ENCODE peak calls at places on chromosomes 3 and 15, in nine cellular contexts. One of them, this sample, is unnamed.

GRCh38 chr3:87305517-87305916 is 29.1 kb upstream of the POU1F1 start:
- DNase-seq in psoas muscle: no peak
- DNase-seq in endothelial cell of umbilical vein: no peak
- DNase-seq in GM06990: no peak
- DNase-seq in HFF-Myc: no peak
- DNase-seq in CD4-positive, alpha-beta T cell: no peak
- DNase-seq in AG10803: no peak
- DNase-seq in GM10248: no peak
- DNase-seq in progenitor cell of endocrine pancreas: no peak
- DNase-seq in this sample: no peak

GRCh38 chr15:100279446-100279845 is 62.3 kb downstream of the ADAMTS17 start:
- DNase-seq in psoas muscle: no peak
- DNase-seq in endothelial cell of umbilical vein: no peak
- DNase-seq in GM06990: no peak
- DNase-seq in HFF-Myc: no peak
- DNase-seq in CD4-positive, alpha-beta T cell: no peak
- DNase-seq in AG10803: no peak
- DNase-seq in GM10248: no peak
- DNase-seq in progenitor cell of endocrine pancreas: no peak
- DNase-seq in this sample: no peak

GRCh38 chr3:165642761-165643432 is 194.3 kb downstream of the BCHE start:
- DNase-seq in psoas muscle: no peak
- DNase-seq in endothelial cell of umbilical vein: peak
- DNase-seq in GM06990: no peak
- DNase-seq in HFF-Myc: peak
- DNase-seq in CD4-positive, alpha-beta T cell: no peak
- DNase-seq in AG10803: peak
- DNase-seq in GM10248: no peak
- DNase-seq in progenitor cell of endocrine pancreas: no peak
- DNase-seq in this sample: no peak

GRCh38 chr3:63324621-63325020 is 46.5 kb downstream of the SYNPR start:
- DNase-seq in psoas muscle: no peak
- DNase-seq in endothelial cell of umbilical vein: no peak
- DNase-seq in GM06990: no peak
- DNase-seq in HFF-Myc: no peak
- DNase-seq in CD4-positive, alpha-beta T cell: no peak
- DNase-seq in AG10803: no peak
- DNase-seq in GM10248: no peak
- DNase-seq in progenitor cell of endocrine pancreas: no peak
- DNase-seq in this sample: no peak

GRCh38 chr3:175411405-175411804 is 552.3 kb downstream of the NAALADL2 start:
- DNase-seq in psoas muscle: no peak
- DNase-seq in endothelial cell of umbilical vein: no peak
- DNase-seq in GM06990: no peak
- DNase-seq in HFF-Myc: no peak
- DNase-seq in CD4-positive, alpha-beta T cell: no peak
- DNase-seq in AG10803: no peak
- DNase-seq in GM10248: no peak
- DNase-seq in progenitor cell of endocrine pancreas: no peak
- DNase-seq in this sample: no peak

GRCh38 chr3:109171479-109171878 is 35.0 kb downstream of the C3orf85 start:
- DNase-seq in psoas muscle: no peak
- DNase-seq in endothelial cell of umbilical vein: no peak
- DNase-seq in GM06990: no peak
- DNase-seq in HFF-Myc: no peak
- DNase-seq in CD4-positive, alpha-beta T cell: no peak
- DNase-seq in AG10803: no peak
- DNase-seq in GM10248: no peak
- DNase-seq in progenitor cell of endocrine pancreas: no peak
- DNase-seq in this sample: no peak

GRCh38 chr3:194247350-194247740 is 103.8 kb downstream of the CPN2 start:
- DNase-seq in psoas muscle: no peak
- DNase-seq in endothelial cell of umbilical vein: no peak
- DNase-seq in GM06990: no peak
- DNase-seq in HFF-Myc: no peak
- DNase-seq in CD4-positive, alpha-beta T cell: no peak
- DNase-seq in AG10803: no peak
- DNase-seq in GM10248: no peak
- DNase-seq in progenitor cell of endocrine pancreas: no peak
- DNase-seq in this sample: no peak

GRCh38 chr3:46558184-46559029 is 7.7 kb downstream of the LRRC2 start:
- DNase-seq in psoas muscle: peak
- DNase-seq in endothelial cell of umbilical vein: peak
- DNase-seq in GM06990: peak
- DNase-seq in HFF-Myc: peak
- DNase-seq in CD4-positive, alpha-beta T cell: peak
- DNase-seq in AG10803: peak
- DNase-seq in GM10248: peak
- DNase-seq in progenitor cell of endocrine pancreas: peak
- DNase-seq in this sample: peak

GRCh38 chr3:113405180-113405579 is 36.1 kb downstream of the CFAP44 start:
- DNase-seq in psoas muscle: no peak
- DNase-seq in endothelial cell of umbilical vein: peak
- DNase-seq in GM06990: no peak
- DNase-seq in HFF-Myc: no peak
- DNase-seq in CD4-positive, alpha-beta T cell: no peak
- DNase-seq in AG10803: peak
- DNase-seq in GM10248: peak
- DNase-seq in progenitor cell of endocrine pancreas: no peak
- DNase-seq in this sample: no peak

GRCh38 chr3:19103510-19103909 is 44.8 kb upstream of the KCNH8 start:
- DNase-seq in psoas muscle: no peak
- DNase-seq in endothelial cell of umbilical vein: no peak
- DNase-seq in GM06990: no peak
- DNase-seq in HFF-Myc: no peak
- DNase-seq in CD4-positive, alpha-beta T cell: no peak
- DNase-seq in AG10803: no peak
- DNase-seq in GM10248: no peak
- DNase-seq in progenitor cell of endocrine pancreas: no peak
- DNase-seq in this sample: no peak

GRCh38 chr3:158652463-158652862 is 8.1 kb downstream of the GFM1 start:
- DNase-seq in psoas muscle: no peak
- DNase-seq in endothelial cell of umbilical vein: no peak
- DNase-seq in GM06990: no peak
- DNase-seq in HFF-Myc: no peak
- DNase-seq in CD4-positive, alpha-beta T cell: no peak
- DNase-seq in AG10803: no peak
- DNase-seq in GM10248: no peak
- DNase-seq in progenitor cell of endocrine pancreas: no peak
- DNase-seq in this sample: no peak

GRCh38 chr15:64460737-64461576 is 579 bp downstream of the ZNF609 start:
- DNase-seq in psoas muscle: no peak
- DNase-seq in endothelial cell of umbilical vein: peak
- DNase-seq in GM06990: peak
- DNase-seq in HFF-Myc: peak
- DNase-seq in CD4-positive, alpha-beta T cell: peak
- DNase-seq in AG10803: peak
- DNase-seq in GM10248: peak
- DNase-seq in progenitor cell of endocrine pancreas: peak
- DNase-seq in this sample: peak

GRCh38 chr3:193354423-193354822 is 24.1 kb downstream of the ATP13A5 start:
- DNase-seq in psoas muscle: no peak
- DNase-seq in endothelial cell of umbilical vein: no peak
- DNase-seq in GM06990: no peak
- DNase-seq in HFF-Myc: no peak
- DNase-seq in CD4-positive, alpha-beta T cell: no peak
- DNase-seq in AG10803: no peak
- DNase-seq in GM10248: no peak
- DNase-seq in progenitor cell of endocrine pancreas: no peak
- DNase-seq in this sample: no peak

GRCh38 chr15:66940368-66940767 is 125.0 kb upstream of the SMAD3 start:
- DNase-seq in psoas muscle: no peak
- DNase-seq in endothelial cell of umbilical vein: no peak
- DNase-seq in GM06990: no peak
- DNase-seq in HFF-Myc: no peak
- DNase-seq in CD4-positive, alpha-beta T cell: no peak
- DNase-seq in AG10803: no peak
- DNase-seq in GM10248: peak
- DNase-seq in progenitor cell of endocrine pancreas: no peak
- DNase-seq in this sample: peak

GRCh38 chr3:164174049-164174448 is 904.2 kb downstream of the SI start:
- DNase-seq in psoas muscle: no peak
- DNase-seq in endothelial cell of umbilical vein: no peak
- DNase-seq in GM06990: no peak
- DNase-seq in HFF-Myc: no peak
- DNase-seq in CD4-positive, alpha-beta T cell: no peak
- DNase-seq in AG10803: no peak
- DNase-seq in GM10248: no peak
- DNase-seq in progenitor cell of endocrine pancreas: no peak
- DNase-seq in this sample: no peak

GRCh38 chr3:48244462-48244861 is 3.6 kb downstream of the ZNF589 start:
- DNase-seq in psoas muscle: no peak
- DNase-seq in endothelial cell of umbilical vein: no peak
- DNase-seq in GM06990: no peak
- DNase-seq in HFF-Myc: no peak
- DNase-seq in CD4-positive, alpha-beta T cell: no peak
- DNase-seq in AG10803: no peak
- DNase-seq in GM10248: no peak
- DNase-seq in progenitor cell of endocrine pancreas: no peak
- DNase-seq in this sample: no peak

GRCh38 chr3:48243886-48244285 is 3.0 kb downstream of the ZNF589 start:
- DNase-seq in psoas muscle: no peak
- DNase-seq in endothelial cell of umbilical vein: no peak
- DNase-seq in GM06990: no peak
- DNase-seq in HFF-Myc: no peak
- DNase-seq in CD4-positive, alpha-beta T cell: no peak
- DNase-seq in AG10803: no peak
- DNase-seq in GM10248: no peak
- DNase-seq in progenitor cell of endocrine pancreas: no peak
- DNase-seq in this sample: no peak

GRCh38 chr3:48240000-48240710 is 749 bp upstream of the ZNF589 start:
- DNase-seq in psoas muscle: no peak
- DNase-seq in endothelial cell of umbilical vein: no peak
- DNase-seq in GM06990: no peak
- DNase-seq in HFF-Myc: no peak
- DNase-seq in CD4-positive, alpha-beta T cell: no peak
- DNase-seq in AG10803: no peak
- DNase-seq in GM10248: no peak
- DNase-seq in progenitor cell of endocrine pancreas: no peak
- DNase-seq in this sample: no peak

GRCh38 chr3:48238506-48239085 is 2.3 kb upstream of the ZNF589 start:
- DNase-seq in psoas muscle: no peak
- DNase-seq in endothelial cell of umbilical vein: no peak
- DNase-seq in GM06990: no peak
- DNase-seq in HFF-Myc: no peak
- DNase-seq in CD4-positive, alpha-beta T cell: no peak
- DNase-seq in AG10803: no peak
- DNase-seq in GM10248: no peak
- DNase-seq in progenitor cell of endocrine pancreas: no peak
- DNase-seq in this sample: no peak

DNA sequence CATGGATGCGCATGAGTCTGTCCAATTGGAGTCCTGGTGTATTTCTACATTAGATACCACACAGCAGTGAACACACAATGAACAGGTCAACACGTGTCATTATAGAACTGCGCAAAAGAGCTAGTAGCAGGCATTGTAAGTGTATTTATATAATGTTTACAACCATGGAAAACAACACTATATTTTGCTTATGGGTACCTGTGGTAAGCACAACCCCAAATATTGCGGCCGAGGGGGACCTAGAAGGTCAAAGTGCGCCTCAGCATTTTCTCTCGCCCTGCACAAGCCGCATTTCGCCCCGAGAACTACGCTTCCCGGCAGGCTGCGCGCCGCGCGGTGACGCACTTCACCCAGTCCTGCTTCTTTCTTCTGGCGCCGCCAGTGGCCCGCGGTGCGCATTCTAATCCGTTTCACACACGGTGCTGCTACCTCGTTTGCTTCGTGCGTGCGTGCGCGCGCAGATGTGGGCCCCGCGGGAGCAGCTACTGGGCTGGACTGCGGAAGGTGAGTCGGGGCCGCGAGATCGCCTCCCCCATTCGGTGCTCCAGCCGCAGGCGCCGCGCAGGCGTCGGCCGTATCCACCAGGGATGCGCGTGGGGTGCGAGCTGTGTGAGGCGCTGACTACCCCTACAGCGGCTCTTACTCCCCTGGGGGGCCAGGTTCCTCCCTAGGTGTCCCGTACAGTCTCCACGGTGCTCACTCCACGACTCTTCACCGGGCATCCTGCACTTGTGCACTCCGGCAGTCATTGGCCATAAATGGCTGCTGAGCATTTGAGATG is at the start of gene ZNF589:
- DNase-seq in psoas muscle: peak
- DNase-seq in endothelial cell of umbilical vein: peak
- DNase-seq in GM06990: peak
- DNase-seq in HFF-Myc: peak
- DNase-seq in CD4-positive, alpha-beta T cell: peak
- DNase-seq in AG10803: peak
- DNase-seq in GM10248: peak
- DNase-seq in progenitor cell of endocrine pancreas: peak
- DNase-seq in this sample: peak
- TF ChIP-seq CTCF in psoas muscle: peak
- TF ChIP-seq CTCF in endothelial cell of umbilical vein: peak
- TF ChIP-seq CTCF in GM06990: peak
- TF ChIP-seq CTCF in HFF-Myc: no peak
- TF ChIP-seq CTCF in CD4-positive, alpha-beta T cell: no peak
- TF ChIP-seq CTCF in AG10803: peak
- TF ChIP-seq CTCF in GM10248: peak
- TF ChIP-seq CTCF in progenitor cell of endocrine pancreas: peak
- TF ChIP-seq CTCF in this sample: peak

GRCh38 chr3:106261915-106262683 is 393.3 kb upstream of the CBLB start:
- DNase-seq in psoas muscle: no peak
- DNase-seq in endothelial cell of umbilical vein: no peak
- DNase-seq in GM06990: no peak
- DNase-seq in HFF-Myc: peak
- DNase-seq in CD4-positive, alpha-beta T cell: no peak
- DNase-seq in AG10803: peak
- DNase-seq in GM10248: no peak
- DNase-seq in progenitor cell of endocrine pancreas: no peak
- DNase-seq in this sample: no peak
- TF ChIP-seq CTCF in psoas muscle: no peak
- TF ChIP-seq CTCF in endothelial cell of umbilical vein: no peak
- TF ChIP-seq CTCF in GM06990: no peak
- TF ChIP-seq CTCF in HFF-Myc: no peak
- TF ChIP-seq CTCF in CD4-positive, alpha-beta T cell: no peak
- TF ChIP-seq CTCF in AG10803: no peak
- TF ChIP-seq CTCF in GM10248: no peak
- TF ChIP-seq CTCF in progenitor cell of endocrine pancreas: no peak
- TF ChIP-seq CTCF in this sample: no peak

DNA sequence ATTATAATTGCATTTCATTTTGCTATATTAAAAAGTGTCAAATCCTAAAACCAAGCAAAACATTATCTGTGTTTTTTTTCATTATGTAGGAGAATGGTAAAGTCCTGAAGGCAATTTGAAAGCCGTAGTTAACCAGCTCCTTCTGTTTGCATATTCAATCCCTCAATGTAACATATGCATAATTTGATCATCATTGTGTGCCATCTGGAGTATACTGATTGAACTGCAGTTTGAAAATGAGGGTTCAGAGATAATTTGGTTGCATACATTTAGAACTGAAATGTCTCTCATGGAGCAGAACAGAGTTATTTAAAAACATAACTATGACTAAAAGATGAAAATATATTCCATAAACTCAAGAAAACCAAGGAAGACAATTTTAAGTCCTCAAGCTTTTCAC is 518.6 kb downstream of the GBE1 start:
- DNase-seq in psoas muscle: no peak
- DNase-seq in endothelial cell of umbilical vein: peak
- DNase-seq in GM06990: no peak
- DNase-seq in HFF-Myc: no peak
- DNase-seq in CD4-positive, alpha-beta T cell: no peak
- DNase-seq in AG10803: peak
- DNase-seq in GM10248: no peak
- DNase-seq in progenitor cell of endocrine pancreas: no peak
- DNase-seq in this sample: no peak
- TF ChIP-seq CTCF in psoas muscle: no peak
- TF ChIP-seq CTCF in endothelial cell of umbilical vein: peak
- TF ChIP-seq CTCF in GM06990: peak
- TF ChIP-seq CTCF in HFF-Myc: peak
- TF ChIP-seq CTCF in CD4-positive, alpha-beta T cell: no peak
- TF ChIP-seq CTCF in AG10803: peak
- TF ChIP-seq CTCF in GM10248: peak
- TF ChIP-seq CTCF in progenitor cell of endocrine pancreas: peak
- TF ChIP-seq CTCF in this sample: no peak

GRCh38 chr3:107794664-107795443 is 272.1 kb downstream of the BBX start:
- DNase-seq in psoas muscle: no peak
- DNase-seq in endothelial cell of umbilical vein: no peak
- DNase-seq in GM06990: no peak
- DNase-seq in HFF-Myc: no peak
- DNase-seq in CD4-positive, alpha-beta T cell: no peak
- DNase-seq in AG10803: peak
- DNase-seq in GM10248: no peak
- DNase-seq in progenitor cell of endocrine pancreas: no peak
- DNase-seq in this sample: no peak
- TF ChIP-seq CTCF in psoas muscle: peak
- TF ChIP-seq CTCF in endothelial cell of umbilical vein: no peak
- TF ChIP-seq CTCF in GM06990: no peak
- TF ChIP-seq CTCF in HFF-Myc: peak
- TF ChIP-seq CTCF in CD4-positive, alpha-beta T cell: no peak
- TF ChIP-seq CTCF in AG10803: peak
- TF ChIP-seq CTCF in GM10248: no peak
- TF ChIP-seq CTCF in progenitor cell of endocrine pancreas: no peak
- TF ChIP-seq CTCF in this sample: no peak